ENCODE peak calls at places on chromosomes 6 and 20, in four cellular contexts. One of them, this sample, is unnamed.
A peak's percentile ranks its signal among the peaks of the same experiment; 100 is the strongest.

GRCh38 chr20:8342401-8342800 is 210.3 kb downstream of the PLCB1 start:
- DNase-seq in mesendoderm: no peak
- DNase-seq in H1: no peak
- DNase-seq in IMR-90: no peak
- DNase-seq in this sample: no peak

GRCh38 chr20:24545168-24545567 is 75.7 kb downstream of the SYNDIG1 start:
- DNase-seq in mesendoderm: no peak
- DNase-seq in H1: no peak
- DNase-seq in IMR-90: no peak
- DNase-seq in this sample: no peak

GRCh38 chr20:55597526-55597925 is 407.8 kb downstream of the CBLN4 start:
- DNase-seq in mesendoderm: no peak
- DNase-seq in H1: no peak
- DNase-seq in IMR-90: no peak
- DNase-seq in this sample: no peak

GRCh38 chr20:43530321-43531090 is 23.0 kb downstream of the L3MBTL1 start:
- DNase-seq in mesendoderm: no peak
- DNase-seq in H1: no peak
- DNase-seq in IMR-90: no peak
- DNase-seq in this sample: no peak

GRCh38 chr20:63322146-63322922 is 29.3 kb downstream of the COL20A1 start:
- DNase-seq in mesendoderm: no peak
- DNase-seq in H1: no peak
- DNase-seq in IMR-90: no peak
- DNase-seq in this sample: no peak

GRCh38 chr6:39870950-39871349 is 63.3 kb downstream of the MOCS1 start:
- DNase-seq in mesendoderm: no peak
- DNase-seq in H1: no peak
- DNase-seq in IMR-90: no peak
- DNase-seq in this sample: no peak

GRCh38 chr20:13821876-13822275 is 37.0 kb downstream of the NDUFAF5 start:
- DNase-seq in mesendoderm: no peak
- DNase-seq in H1: no peak
- DNase-seq in IMR-90: no peak
- DNase-seq in this sample: no peak

GRCh38 chr6:79115557-79115956 is 37.5 kb upstream of the PHIP start:
- DNase-seq in mesendoderm: peak; percentile 30
- DNase-seq in H1: no peak
- DNase-seq in IMR-90: no peak
- DNase-seq in this sample: no peak

GRCh38 chr6:148109732-148110131 is 232.9 kb upstream of the SASH1 start:
- DNase-seq in mesendoderm: no peak
- DNase-seq in H1: no peak
- DNase-seq in IMR-90: no peak
- DNase-seq in this sample: no peak

GRCh38 chr6:72861935-72862432 is 240.1 kb downstream of the KCNQ5 start:
- DNase-seq in mesendoderm: no peak
- DNase-seq in H1: no peak
- DNase-seq in IMR-90: peak; percentile 57
- DNase-seq in this sample: no peak

GRCh38 chr20:19185083-19185482 is 27.4 kb upstream of the SLC24A3 start:
- DNase-seq in mesendoderm: no peak
- DNase-seq in H1: no peak
- DNase-seq in IMR-90: no peak
- DNase-seq in this sample: no peak

GRCh38 chr6:22664968-22665367 is 95.6 kb downstream of the HDGFL1 start:
- DNase-seq in mesendoderm: no peak
- DNase-seq in H1: no peak
- DNase-seq in IMR-90: no peak
- DNase-seq in this sample: no peak

GRCh38 chr6:105594821-105595220 is 191.9 kb upstream of the PREP start:
- DNase-seq in mesendoderm: no peak
- DNase-seq in H1: no peak
- DNase-seq in IMR-90: peak; percentile 41
- DNase-seq in this sample: no peak

GRCh38 chr6:54910326-54910952 is 63.9 kb downstream of the FAM83B start:
- DNase-seq in mesendoderm: no peak
- DNase-seq in H1: no peak
- DNase-seq in IMR-90: peak; percentile 8
- DNase-seq in this sample: no peak

GRCh38 chr20:19583532-19584175 is 174.4 kb upstream of the RIN2 start:
- DNase-seq in mesendoderm: peak; percentile 86
- DNase-seq in H1: peak; percentile 72
- DNase-seq in IMR-90: peak; percentile 5
- DNase-seq in this sample: peak; percentile 91

GRCh38 chr6:97885230-97885772 is 602.3 kb upstream of the MMS22L start:
- DNase-seq in mesendoderm: no peak
- DNase-seq in H1: no peak
- DNase-seq in IMR-90: no peak
- DNase-seq in this sample: no peak

GRCh38 chr6:39961178-39961577 is 26.9 kb upstream of the MOCS1 start:
- DNase-seq in mesendoderm: no peak
- DNase-seq in H1: no peak
- DNase-seq in IMR-90: peak; percentile 47
- DNase-seq in this sample: no peak

DNA sequence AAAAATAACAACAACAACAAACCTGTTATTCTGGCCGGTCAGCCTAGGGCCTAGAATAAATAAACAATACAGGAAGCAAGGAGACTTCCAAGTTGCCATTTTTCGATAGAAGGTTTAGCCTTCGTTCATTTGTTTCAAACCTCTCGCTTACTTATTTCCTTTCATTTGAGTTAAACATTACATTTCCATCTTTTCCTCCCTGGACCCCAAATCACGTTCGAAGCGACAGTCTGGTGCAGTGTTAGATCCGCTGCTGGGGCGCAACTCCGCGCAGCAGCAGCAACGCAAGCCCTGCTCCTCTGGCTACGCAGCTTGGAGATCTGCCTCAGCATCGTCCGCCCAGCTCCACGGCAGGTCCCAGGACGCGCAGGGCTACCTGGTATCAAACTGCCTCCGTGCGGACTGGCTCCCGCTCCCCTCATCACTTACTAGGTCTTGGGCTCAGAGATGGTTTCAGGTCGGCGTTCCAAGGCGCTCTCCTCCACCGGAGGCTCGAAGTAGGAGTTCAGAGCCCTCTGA is 543 bp downstream of the TDP2 start:
- DNase-seq in mesendoderm: no peak
- DNase-seq in H1: no peak
- DNase-seq in IMR-90: peak; percentile 35
- DNase-seq in this sample: no peak
- H3K56ac ChIP-seq in mesendoderm: peak overlapping the region; percentile 97
- H3K56ac ChIP-seq in H1: peak overlapping the region; percentile 99
- H3K56ac ChIP-seq in IMR-90: peak overlapping the region; percentile 92
- H3K56ac ChIP-seq in this sample: peak overlapping the region; percentile 33

GRCh38 chr6:161409353-161409752 is 135.5 kb upstream of the AGPAT4 start:
- DNase-seq in mesendoderm: no peak
- DNase-seq in H1: no peak
- DNase-seq in IMR-90: no peak
- DNase-seq in this sample: no peak
- H4K8ac ChIP-seq in mesendoderm: no peak overlapping the region
- H4K8ac ChIP-seq in H1: no peak overlapping the region
- H4K8ac ChIP-seq in IMR-90: no peak overlapping the region
- H4K8ac ChIP-seq in this sample: no peak overlapping the region

GRCh38 chr6:109877028-109877726 is 100.9 kb upstream of the GPR6 start:
- DNase-seq in mesendoderm: no peak
- DNase-seq in H1: no peak
- DNase-seq in IMR-90: no peak
- DNase-seq in this sample: no peak
- H2BK15ac ChIP-seq in mesendoderm: no peak overlapping the region
- H2BK15ac ChIP-seq in H1: peak overlapping the region; percentile 61
- H2BK15ac ChIP-seq in IMR-90: no peak overlapping the region
- H2BK15ac ChIP-seq in this sample: no peak overlapping the region

GRCh38 chr6:154882107-154882506 is 113.0 kb upstream of the TIAM2 start:
- DNase-seq in mesendoderm: no peak
- DNase-seq in H1: no peak
- DNase-seq in IMR-90: peak; percentile 15
- DNase-seq in this sample: no peak

GRCh38 chr6:154876776-154877175 is 118.3 kb upstream of the TIAM2 start:
- DNase-seq in mesendoderm: no peak
- DNase-seq in H1: no peak
- DNase-seq in IMR-90: no peak
- DNase-seq in this sample: no peak

GRCh38 chr6:154874684-154875594 is 120.2 kb upstream of the TIAM2 start:
- DNase-seq in mesendoderm: peak; percentile 64
- DNase-seq in H1: no peak
- DNase-seq in IMR-90: no peak
- DNase-seq in this sample: peak; percentile 30

GRCh38 chr6:154878866-154879491 is 116.1 kb upstream of the TIAM2 start:
- DNase-seq in mesendoderm: no peak
- DNase-seq in H1: no peak
- DNase-seq in IMR-90: peak; percentile 69
- DNase-seq in this sample: no peak
- H3K56ac ChIP-seq in mesendoderm: no peak overlapping the region
- H3K56ac ChIP-seq in H1: no peak overlapping the region
- H3K56ac ChIP-seq in IMR-90: no peak overlapping the region
- H3K56ac ChIP-seq in this sample: no peak overlapping the region

GRCh38 chr6:158041370-158041769 is 59.7 kb downstream of the SYNJ2 start:
- DNase-seq in mesendoderm: no peak
- DNase-seq in H1: no peak
- DNase-seq in IMR-90: no peak
- DNase-seq in this sample: no peak
- H4K8ac ChIP-seq in mesendoderm: no peak overlapping the region
- H4K8ac ChIP-seq in H1: no peak overlapping the region
- H4K8ac ChIP-seq in IMR-90: peak overlapping the region; percentile 84
- H4K8ac ChIP-seq in this sample: no peak overlapping the region

DNA sequence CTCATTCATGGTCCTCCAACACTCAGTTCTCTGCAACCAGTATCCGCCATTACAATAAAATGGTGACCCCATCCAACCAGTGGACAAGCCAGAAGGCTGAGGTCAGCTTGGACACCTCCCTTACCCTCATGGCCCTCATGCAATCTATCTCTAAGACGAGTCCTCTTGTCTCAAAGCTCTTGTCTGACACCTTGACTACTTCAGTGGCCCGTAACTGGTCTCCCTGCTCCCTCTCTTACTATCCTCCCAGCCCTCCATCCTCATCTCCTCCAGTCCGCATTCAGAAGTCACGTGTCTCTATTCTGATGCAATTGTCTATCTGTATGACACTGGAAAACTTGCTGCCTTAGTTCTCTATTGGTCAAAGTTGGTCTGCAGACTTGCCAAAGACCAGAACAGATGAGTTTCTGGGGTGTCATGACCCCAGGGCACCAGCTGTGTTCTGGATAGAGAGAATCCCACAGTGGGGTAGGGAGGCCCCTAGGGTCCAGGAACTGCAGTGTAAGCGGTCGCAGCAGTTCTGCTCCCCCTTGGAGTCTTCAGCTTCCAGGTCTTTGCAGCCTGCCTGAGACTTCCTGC is 59.6 kb upstream of the RNF24 start:
- DNase-seq in mesendoderm: no peak
- DNase-seq in H1: no peak
- DNase-seq in IMR-90: no peak
- DNase-seq in this sample: no peak
- H2BK15ac ChIP-seq in mesendoderm: no peak overlapping the region
- H2BK15ac ChIP-seq in H1: no peak overlapping the region
- H2BK15ac ChIP-seq in IMR-90: peak overlapping the region; percentile 68
- H2BK15ac ChIP-seq in this sample: no peak overlapping the region

DNA sequence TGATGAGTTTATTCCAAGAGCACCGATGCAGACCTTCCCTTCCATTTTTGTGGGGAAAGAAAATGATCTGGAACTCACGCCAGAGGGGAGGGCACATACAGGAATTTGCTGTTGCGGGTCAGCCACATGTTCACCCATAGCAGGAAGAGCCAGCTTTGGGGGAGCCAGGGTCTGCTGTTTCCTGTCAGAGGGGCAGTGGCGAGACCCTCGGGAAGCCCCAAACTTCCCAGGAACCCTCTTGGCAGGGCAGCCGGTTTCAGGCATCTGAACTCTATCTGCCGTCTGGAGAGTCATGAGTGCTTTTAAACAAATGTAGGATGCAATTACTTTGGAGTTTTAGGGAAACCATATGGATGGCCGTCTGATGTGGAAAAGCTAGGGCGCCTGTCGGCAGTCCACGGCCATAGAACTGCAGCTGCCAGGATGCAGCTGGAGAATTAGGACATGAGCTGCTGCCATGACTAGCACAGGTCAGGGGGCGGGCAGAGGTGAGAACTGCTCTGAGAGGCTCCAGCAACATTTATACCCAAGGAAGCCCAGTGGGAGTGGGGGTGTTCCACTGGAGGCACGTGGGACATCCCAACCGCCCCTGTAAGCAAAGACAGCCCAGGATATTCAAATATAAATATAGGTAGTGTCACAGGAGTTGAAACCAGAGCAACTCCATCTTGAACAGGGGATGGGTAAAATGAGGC is 14.8 kb upstream of the SERPINB9 start:
- DNase-seq in mesendoderm: no peak
- DNase-seq in H1: no peak
- DNase-seq in IMR-90: no peak
- DNase-seq in this sample: no peak
- H3K56ac ChIP-seq in mesendoderm: peak overlapping the region; percentile 17
- H3K56ac ChIP-seq in H1: no peak overlapping the region
- H3K56ac ChIP-seq in IMR-90: no peak overlapping the region
- H3K56ac ChIP-seq in this sample: no peak overlapping the region

DNA sequence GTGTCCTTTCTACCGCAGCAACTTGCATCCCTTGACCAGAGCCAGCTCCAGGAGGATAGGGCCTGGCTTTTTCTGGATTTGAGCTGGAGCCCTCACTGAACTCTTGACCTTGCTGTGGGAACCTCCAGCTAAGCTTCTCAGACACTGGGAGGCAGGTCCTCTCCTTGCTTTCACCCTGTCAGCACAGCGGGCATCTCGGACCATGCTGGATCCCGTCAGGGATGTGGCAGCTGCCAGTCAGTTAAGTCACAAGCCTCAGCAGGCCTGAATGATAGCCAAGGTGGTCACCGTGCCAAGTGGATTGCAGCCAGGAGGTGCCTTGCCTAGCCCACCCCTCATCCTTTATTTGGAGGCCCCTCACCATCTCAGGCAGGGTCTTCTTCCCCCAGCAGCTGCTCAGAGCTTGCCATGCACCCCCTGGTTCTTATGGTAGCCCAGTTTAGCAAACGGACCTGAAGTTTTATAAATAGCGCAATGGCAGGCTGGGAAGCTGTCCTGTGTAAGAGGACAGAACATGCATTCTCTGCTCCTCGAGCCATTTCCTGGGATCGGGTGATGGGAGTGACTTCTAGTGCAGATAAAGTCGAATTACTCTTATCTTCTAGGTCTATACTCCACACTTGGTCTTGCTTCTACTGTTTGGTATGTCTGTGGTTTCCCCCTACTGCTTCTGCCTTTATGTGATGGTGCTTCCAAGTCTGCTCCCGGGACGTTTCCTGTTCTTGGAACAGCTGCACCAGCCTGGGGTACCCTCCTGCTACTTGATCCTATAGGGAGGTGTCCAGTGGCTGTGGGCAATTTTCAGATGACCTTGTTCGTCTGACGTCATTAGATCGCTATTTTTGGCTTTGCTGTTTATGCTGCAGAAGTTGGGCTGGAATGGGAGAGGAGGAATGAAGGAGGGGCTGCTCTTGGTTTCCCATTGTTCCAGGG is 7.1 kb upstream of the MYLK2 start:
- DNase-seq in mesendoderm: no peak
- DNase-seq in H1: no peak
- DNase-seq in IMR-90: peak; percentile 96
- DNase-seq in this sample: no peak
- H4K8ac ChIP-seq in mesendoderm: no peak overlapping the region
- H4K8ac ChIP-seq in H1: no peak overlapping the region
- H4K8ac ChIP-seq in IMR-90: no peak overlapping the region
- H4K8ac ChIP-seq in this sample: no peak overlapping the region